ENCODE peak calls at places on chromosomes 4 and X, in ten cellular contexts. B is heart right ventricle, K is BE2C, I is GM12878, G is tibial artery, U is fibroblast of lung, H is mammary epithelial cell, D is A549, S is left ventricle myocardium inferior, O is right lobe of liver. X is an unnamed sample. For H3K4me1, the result is how much of the 10 kb centered on the place peaks cover.

GRCh38 chr4:127580300-127580699 is 52.5 kb upstream of the INTU start:
- DNase-seq in B (no peak), K (no peak), I (no peak), G (no peak), U (no peak), H (no peak), D (no peak), S (no peak), O (no peak), X (no peak)

GRCh38 chrX:48918303-48918643 is 551 bp downstream of the PIM2 start:
- DNase-seq in B (no peak), K (no peak), I (no peak), G (no peak), U (no peak), H (no peak), D (no peak), S (no peak), O (no peak), X (no peak)

GRCh38 chr4:100489316-100489715 is 28.5 kb downstream of the EMCN start:
- DNase-seq in B (no peak), K (no peak), I (no peak), G (no peak), U (peak), H (no peak), D (no peak), S (no peak), O (no peak), X (no peak)

GRCh38 chr4:45033676-45034410 is 307.5 kb upstream of the GNPDA2 start:
- DNase-seq in B (peak), K (peak), I (no peak), G (no peak), U (no peak), H (no peak), D (no peak), S (peak), O (no peak), X (no peak)

GRCh38 chr4:1604706-1605205 is 79.4 kb downstream of the FAM53A start:
- DNase-seq in B (peak), K (no peak), I (no peak), G (no peak), U (no peak), H (no peak), D (no peak), S (no peak), O (peak), X (no peak)

GRCh38 chrX:138858946-138859345 is 147.4 kb upstream of the FGF13 start:
- DNase-seq in B (no peak), K (no peak), I (no peak), G (no peak), U (peak), H (no peak), D (no peak), S (no peak), O (no peak), X (no peak)

GRCh38 chrX:103586314-103586646 is 965 bp downstream of the TCEAL4 start:
- DNase-seq in B (no peak), K (no peak), I (no peak), G (no peak), U (peak), H (peak), D (no peak), S (no peak), O (no peak), X (no peak)

GRCh38 chr4:183256756-183257385 is 63.2 kb downstream of the CLDN22 start:
- DNase-seq in B (peak), K (peak), I (no peak), G (peak), U (peak), H (peak), D (peak), S (peak), O (no peak), X (no peak)

GRCh38 chr4:158128540-158128939 is 44.3 kb downstream of the GASK1B start:
- DNase-seq in B (no peak), K (no peak), I (no peak), G (no peak), U (no peak), H (no peak), D (no peak), S (no peak), O (no peak), X (no peak)

GRCh38 chr4:170226288-170226687 is 136.5 kb upstream of the AADAT start:
- DNase-seq in B (no peak), K (no peak), I (no peak), G (no peak), U (no peak), H (no peak), D (no peak), S (no peak), O (no peak), X (no peak)

GRCh38 chr4:170227928-170228327 is 138.2 kb upstream of the AADAT start:
- DNase-seq in B (no peak), K (no peak), I (no peak), G (no peak), U (no peak), H (peak), D (no peak), S (no peak), O (no peak), X (no peak)

GRCh38 chr4:170231377-170231776 is 141.6 kb upstream of the AADAT start:
- DNase-seq in B (no peak), K (no peak), I (no peak), G (no peak), U (no peak), H (no peak), D (no peak), S (no peak), O (no peak), X (no peak)

GRCh38 chr4:170229021-170229420 is 139.3 kb upstream of the AADAT start:
- DNase-seq in B (no peak), K (no peak), I (no peak), G (no peak), U (no peak), H (peak), D (no peak), S (no peak), O (no peak), X (no peak)

GRCh38 chr4:170230242-170230641 is 140.5 kb upstream of the AADAT start:
- DNase-seq in B (no peak), K (no peak), I (no peak), G (no peak), U (no peak), H (no peak), D (no peak), S (no peak), O (no peak), X (no peak)
- TF ChIP-seq CTCF in B (no peak), K (no peak), I (no peak), G (no peak), U (no peak), H (no peak), D (no peak), S (no peak), O (no peak), X (no peak)

GRCh38 chr4:39133623-39134022 is 48.7 kb upstream of the WDR19 start:
- DNase-seq in B (no peak), K (no peak), I (no peak), G (no peak), U (no peak), H (no peak), D (no peak), S (no peak), O (no peak), X (no peak)

GRCh38 chr4:39134674-39135073 is 47.7 kb upstream of the WDR19 start:
- DNase-seq in B (no peak), K (no peak), I (no peak), G (no peak), U (no peak), H (no peak), D (no peak), S (no peak), O (no peak), X (no peak)
- H3K4me1 ChIP-seq in B (under half), K (under half), I (under half), G (under half), U (under half), H (under half), D (under half), S (under half), O (under half), X (under half)

DNA sequence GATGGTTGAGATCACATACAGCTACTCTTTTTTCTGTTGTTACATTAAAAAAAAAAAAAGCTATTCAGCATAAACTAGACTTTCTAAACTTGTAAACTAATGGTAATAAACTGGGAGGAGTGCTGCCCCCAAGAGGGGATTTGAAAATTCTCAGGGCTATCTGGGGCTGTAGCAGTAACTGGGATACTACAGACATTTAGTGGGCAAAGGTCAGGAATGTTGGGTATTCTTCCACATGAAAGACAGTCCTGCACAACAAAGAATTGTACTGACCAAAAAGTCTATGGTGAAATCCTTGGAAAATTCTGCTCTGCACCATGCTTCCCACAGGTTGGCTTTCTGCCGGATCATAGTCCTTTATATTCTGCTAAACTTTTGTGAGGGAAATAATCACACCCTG is 232.6 kb upstream of the BOD1L1 start:
- DNase-seq in B (no peak), K (no peak), I (no peak), G (no peak), U (no peak), H (no peak), D (no peak), S (no peak), O (no peak), X (no peak)
- TF ChIP-seq CTCF in B (no peak), K (no peak), I (no peak), G (no peak), U (peak), H (peak), D (no peak), S (peak), O (peak), X (no peak)

DNA sequence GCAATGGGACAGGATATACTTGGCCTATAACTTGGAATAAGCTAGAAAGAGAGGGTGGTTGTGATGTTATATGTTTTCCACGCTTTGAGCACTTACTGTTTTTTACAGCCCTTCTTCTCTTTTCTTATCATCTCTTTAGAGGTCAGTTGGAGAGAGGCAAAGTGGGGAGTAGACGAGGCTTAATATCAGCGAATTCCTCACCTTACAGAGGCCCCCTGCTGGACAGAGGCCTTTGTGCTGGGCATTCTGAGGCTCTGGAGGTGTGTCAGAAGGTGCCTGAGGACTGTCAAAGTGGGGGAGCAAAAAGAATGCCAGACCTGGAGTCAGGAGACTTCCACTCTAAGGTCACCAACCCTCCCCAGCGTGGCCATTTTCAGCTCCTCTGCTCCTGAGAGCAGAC is 42.5 kb downstream of the MAMLD1 start:
- DNase-seq in B (no peak), K (no peak), I (no peak), G (no peak), U (no peak), H (no peak), D (peak), S (no peak), O (no peak), X (no peak)
- H3K4me1 ChIP-seq in B (under half), K (under half), I (under half), G (under half), U (under half), H (under half), D (under half), S (under half), O (under half), X (under half)